ENCODE peak calls at places on chromosomes 5 and 9, in seven cellular contexts. N, V, X, J, H, T and P are unnamed samples.

GRCh38 chr5:172603425-172603824 is 37.6 kb upstream of the NEURL1B start:
- DNase-seq in J (peak), N (no peak), X (no peak), V (no peak), T (no peak), H (peak), P (no peak)

GRCh38 chr5:150410524-150411244 is 2.0 kb downstream of the CD74 start:
- DNase-seq in X (peak), T (peak), N (no peak), V (peak), H (peak), J (peak), P (peak)

GRCh38 chr9:132163876-132164603 is 2.2 kb downstream of the NTNG2 start:
- DNase-seq in N (no peak), J (no peak), H (no peak), T (no peak), V (no peak), X (no peak), P (no peak)

GRCh38 chr5:41413067-41413466 is 97.3 kb downstream of the PLCXD3 start:
- DNase-seq in V (no peak), X (no peak), N (no peak), H (no peak), J (peak), T (no peak), P (no peak)

GRCh38 chr5:176721509-176721908 is 74.2 kb downstream of the TSPAN17 start:
- DNase-seq in J (no peak), H (no peak), V (no peak), T (no peak), X (no peak), N (no peak), P (no peak)

GRCh38 chr9:78909566-78909965 is 612.6 kb downstream of the PSAT1 start:
- DNase-seq in J (no peak), V (no peak), N (no peak), H (no peak), X (no peak), T (peak), P (no peak)

GRCh38 chr9:83323148-83323547 is 215.1 kb downstream of the FRMD3 start:
- DNase-seq in X (no peak), N (no peak), V (no peak), T (no peak), H (no peak), J (no peak), P (no peak)

GRCh38 chr5:143277536-143277935 is 126.0 kb downstream of the NR3C1 start:
- DNase-seq in H (no peak), V (no peak), T (no peak), X (no peak), J (no peak), N (no peak), P (no peak)

GRCh38 chr9:106929471-106930198 is 66.7 kb downstream of the ZNF462 start:
- DNase-seq in N (no peak), H (peak), V (no peak), X (no peak), J (peak), T (peak), P (no peak)

GRCh38 chr5:6759401-6759800 is 46.2 kb downstream of the TENT4A start:
- DNase-seq in V (no peak), H (peak), N (peak), T (no peak), J (peak), X (no peak), P (peak)

GRCh38 chr9:132994410-132995120 is 16.1 kb downstream of the GFI1B start:
- DNase-seq in N (no peak), H (peak), J (peak), V (no peak), T (no peak), X (no peak), P (peak)

GRCh38 chr5:96113170-96113939 is 151.7 kb upstream of the ELL2 start:
- DNase-seq in T (no peak), X (peak), N (no peak), V (no peak), H (no peak), J (no peak), P (peak)

GRCh38 chr5:139363937-139364336 is 19.2 kb downstream of the SLC23A1 start:
- DNase-seq in H (no peak), J (no peak), X (no peak), V (no peak), T (no peak), N (no peak), P (no peak)

GRCh38 chr9:112945620-112946208 is 55.0 kb upstream of the SLC46A2 start:
- DNase-seq in H (no peak), V (no peak), N (no peak), J (no peak), T (no peak), X (peak), P (no peak)

GRCh38 chr9:89006308-89006707 is 15.0 kb downstream of the S1PR3 start:
- DNase-seq in J (peak), T (no peak), H (no peak), X (no peak), V (peak), N (no peak), P (no peak)

GRCh38 chr5:90022711-90023053 is 386.9 kb downstream of the CETN3 start:
- DNase-seq in H (peak), J (no peak), T (peak), V (no peak), N (no peak), X (no peak), P (no peak)

GRCh38 chr5:75331-76320 is 16.3 kb upstream of the PLEKHG4B start:
- DNase-seq in T (no peak), J (no peak), V (no peak), N (no peak), H (no peak), X (no peak), P (no peak)

GRCh38 chr9:134099123-134099761 is 31.4 kb upstream of the BRD3 start:
- DNase-seq in H (peak), N (peak), V (peak), X (peak), J (peak), T (peak), P (peak)

GRCh38 chr9:114908796-114909448 is 21.5 kb downstream of the TNFSF8 start:
- DNase-seq in X (no peak), N (no peak), T (no peak), H (no peak), V (no peak), J (peak), P (peak)

GRCh38 chr5:39943811-39944210 is 519.0 kb upstream of the DAB2 start:
- DNase-seq in X (no peak), J (peak), V (no peak), T (no peak), H (peak), N (no peak), P (no peak)

GRCh38 chr5:141040763-141041426 is 10.3 kb upstream of the PCDHB1 start:
- DNase-seq in N (peak), H (peak), X (peak), J (peak), T (peak), V (peak), P (peak)

GRCh38 chr9:14779566-14780022 is 57.1 kb upstream of the CER1 start:
- DNase-seq in V (no peak), J (no peak), H (no peak), T (no peak), X (no peak), N (no peak), P (no peak)

GRCh38 chr5:123460296-123460729 is 37.1 kb upstream of the CEP120 start:
- DNase-seq in H (peak), T (no peak), N (peak), X (no peak), V (no peak), J (no peak), P (no peak)

GRCh38 chr9:124218438-124219289 is 39.1 kb upstream of the NEK6 start:
- DNase-seq in V (peak), N (no peak), J (peak), T (peak), H (peak), X (no peak), P (peak)

GRCh38 chr5:93572773-93573626 is 8.0 kb downstream of the NR2F1-AS1 start:
- DNase-seq in T (peak), V (no peak), N (no peak), H (peak), J (peak), X (no peak), P (no peak)

GRCh38 chr9:108551030-108551964 is 304.5 kb downstream of the ACTL7B start:
- DNase-seq in T (peak), V (no peak), X (no peak), H (peak), J (peak), N (peak), P (peak)

GRCh38 chr5:174837919-174838902 is 113.8 kb downstream of the MSX2 start:
- DNase-seq in N (peak), T (peak), J (peak), X (no peak), V (peak), H (peak), P (peak)

GRCh38 chr5:55622460-55622859 is 87.7 kb upstream of the PLPP1 start:
- DNase-seq in H (no peak), T (no peak), V (no peak), N (no peak), X (no peak), J (no peak), P (no peak)

GRCh38 chr9:6408320-6408719 is 4.7 kb upstream of the UHRF2 start:
- DNase-seq in X (no peak), H (no peak), N (no peak), J (no peak), T (no peak), V (no peak), P (no peak)

GRCh38 chr5:15992918-15993317 is 186.7 kb downstream of the MARCHF11 start:
- DNase-seq in H (peak), V (no peak), X (no peak), N (peak), J (peak), T (peak), P (no peak)

GRCh38 chr9:26319859-26320258 is 572.7 kb downstream of the CAAP1 start:
- DNase-seq in N (no peak), T (no peak), X (no peak), H (no peak), J (no peak), V (no peak), P (no peak)

GRCh38 chr9:18905883-18906649 is 126.9 kb downstream of the SAXO1 start:
- DNase-seq in T (peak), H (peak), V (no peak), N (no peak), J (no peak), X (no peak), P (no peak)

GRCh38 chr5:175860531-175861045 is 10.8 kb upstream of the CPLX2 start:
- DNase-seq in H (no peak), V (no peak), J (no peak), X (no peak), T (no peak), N (no peak), P (no peak)

GRCh38 chr9:124079176-124079925 is 67.8 kb downstream of the LHX2 start:
- DNase-seq in T (peak), J (no peak), H (peak), V (no peak), N (peak), X (no peak), P (peak)

GRCh38 chr5:31707294-31707693 is 68.4 kb downstream of the PDZD2 start:
- DNase-seq in J (no peak), V (no peak), H (no peak), T (no peak), X (no peak), N (no peak), P (no peak)

GRCh38 chr9:128685636-128686489 is 3.2 kb upstream of the SET start:
- DNase-seq in T (no peak), X (peak), J (no peak), H (no peak), N (no peak), V (no peak), P (no peak)

GRCh38 chr5:169670769-169671525 is 33.9 kb downstream of the DOCK2 start:
- DNase-seq in V (no peak), H (no peak), X (no peak), N (no peak), T (no peak), J (no peak), P (no peak)
- H3K4me3 ChIP-seq in V (no peak), H (no peak), X (no peak), N (no peak), T (no peak), J (no peak), P (no peak)

DNA sequence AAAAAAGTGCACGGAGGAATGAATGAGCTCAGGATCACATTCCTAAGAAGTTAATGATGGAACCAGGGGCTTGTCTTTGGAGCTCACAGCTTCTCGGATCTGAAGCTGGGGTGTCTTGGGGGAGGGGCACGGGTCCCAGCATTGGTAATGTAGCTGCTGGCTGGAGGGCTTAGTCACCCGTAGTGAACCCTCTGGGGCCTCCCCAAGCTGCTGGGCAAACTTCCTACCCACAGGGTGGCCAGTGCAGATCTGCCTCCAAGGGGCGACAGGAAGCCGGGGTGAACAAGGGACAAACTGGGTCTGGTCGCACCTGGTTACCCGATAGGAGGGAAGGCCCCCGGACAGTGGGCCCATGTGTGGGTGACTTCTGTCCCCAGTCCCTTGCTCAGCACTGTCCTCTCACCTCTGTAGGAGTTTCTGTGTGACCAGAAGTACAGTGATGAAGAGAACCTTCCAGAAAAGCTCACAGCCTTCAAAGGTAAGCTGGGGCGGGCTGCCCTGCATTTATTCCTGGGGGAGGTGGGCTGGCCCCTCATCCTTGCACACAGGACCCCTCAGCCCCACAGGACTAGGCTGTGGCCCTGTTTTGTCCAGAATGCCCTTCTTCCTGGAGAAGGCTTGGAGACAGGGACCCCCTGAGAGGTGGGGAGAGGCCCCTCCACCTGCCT is 14.1 kb upstream of the NUP214 start:
- DNase-seq in X (no peak), V (no peak), J (no peak), N (peak), H (no peak), T (peak), P (no peak)
- H3K4me3 ChIP-seq in X (no peak), V (no peak), J (no peak), N (peak), H (no peak), T (no peak), P (no peak)

DNA sequence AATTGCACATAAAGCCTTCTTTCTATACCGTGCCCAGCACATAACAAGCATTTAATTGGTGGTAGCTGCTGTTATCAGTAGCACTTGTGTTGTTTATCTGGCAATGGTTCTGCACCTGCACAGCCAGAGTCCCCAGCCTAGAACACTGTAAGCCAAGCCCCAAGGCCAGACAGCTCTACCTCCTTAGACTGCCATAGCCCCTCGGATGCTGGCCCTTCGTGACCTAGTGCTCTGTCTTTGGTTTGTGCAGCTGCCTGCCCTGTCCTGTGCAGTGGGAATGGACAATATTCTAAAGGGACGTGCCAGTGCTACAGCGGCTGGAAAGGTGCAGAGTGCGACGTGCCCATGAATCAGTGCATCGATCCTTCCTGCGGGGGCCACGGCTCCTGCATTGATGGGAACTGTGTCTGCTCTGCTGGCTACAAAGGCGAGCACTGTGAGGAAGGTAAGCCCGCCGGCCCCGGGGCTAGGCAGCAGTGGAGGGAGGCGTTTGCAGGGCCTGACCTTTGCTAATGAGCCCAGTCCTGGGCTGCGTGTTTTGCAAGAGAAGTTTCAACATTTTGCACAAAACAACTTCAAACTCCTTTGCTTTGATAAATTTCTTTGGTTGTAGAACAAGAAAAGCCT is 173.3 kb upstream of the WWC1 start:
- DNase-seq in N (no peak), X (no peak), T (no peak), J (no peak), H (no peak), V (no peak), P (no peak)
- H3K4me3 ChIP-seq in N (no peak), X (no peak), T (no peak), J (no peak), H (no peak), V (no peak), P (no peak)

GRCh38 chr9:8733096-8733954 is 933.7 kb upstream of the DMAC1 start:
- DNase-seq in X (no peak), J (peak), N (no peak), H (peak), T (peak), V (no peak), P (peak)
- H3K4me3 ChIP-seq in X (no peak), J (peak), N (peak), H (no peak), T (peak), V (no peak), P (no peak)

DNA sequence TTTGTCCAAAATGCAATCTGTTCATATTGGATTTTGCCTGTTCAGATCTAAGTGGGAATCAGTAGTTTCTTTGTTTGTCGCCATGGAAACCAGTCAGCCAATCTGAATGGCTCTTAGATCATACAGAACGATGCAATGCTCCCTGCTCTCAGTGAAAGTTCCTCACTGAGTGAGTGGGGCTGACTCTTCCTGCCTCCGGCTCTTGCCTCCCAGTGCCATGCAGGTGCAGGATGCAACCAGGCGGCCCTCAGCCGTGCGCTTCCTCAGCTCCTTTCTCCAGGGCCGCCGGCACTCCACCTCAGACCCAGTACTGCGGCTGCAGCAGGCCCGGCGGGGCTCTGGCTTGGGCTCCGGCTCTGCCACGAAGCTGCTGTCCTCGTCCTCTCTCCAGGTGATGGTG is at the start of gene PTPDC1:
- DNase-seq in X (no peak), J (peak), T (peak), H (peak), N (no peak), V (peak), P (peak)
- H3K4me3 ChIP-seq in X (no peak), J (peak), T (peak), H (peak), N (no peak), V (peak), P (no peak)